ENCODE peak calls at places on chromosomes 11 and 22, in nine cellular contexts. V is stimulated activated CD4-positive, alpha-beta T cell treated with anti-CD3 and anti-CD28 coated beads, Interleukin-1b, Interleukin-23, amount 100 ng/mL, for 1 hour; W is endothelial cell; G is HEK293T; K is activated T-cell treated with anti-CD3 and anti-CD28 coated beads, Interleukin-2, amount 50 U/mL, for 72 hours; E is heart right ventricle; A is posterior vena cava; Y is iris pigment epithelial cell; Z is amniotic stem cell. B is an unnamed sample.

GRCh38 chr11:10556590-10556989 is 11.9 kb downstream of the LYVE1 start:
- DNase-seq in V (no peak), W (no peak), G (no peak), K (no peak), E (no peak), A (no peak), Y (no peak), Z (no peak), B (no peak)

GRCh38 chr11:105448703-105449079 is 161.2 kb upstream of the GRIA4 start:
- DNase-seq in V (no peak), W (no peak), G (no peak), K (no peak), E (no peak), A (no peak), Y (no peak), Z (no peak), B (no peak)

GRCh38 chr11:120215634-120216033 is 4.8 kb downstream of the OAF start:
- DNase-seq in V (no peak), W (no peak), G (no peak), K (no peak), E (no peak), A (peak), Y (peak), Z (no peak), B (no peak)

GRCh38 chr11:102305352-102306047 is 11.8 kb upstream of the BIRC3 start:
- DNase-seq in V (no peak), W (no peak), G (no peak), K (no peak), E (no peak), A (no peak), Y (no peak), Z (no peak), B (no peak)

GRCh38 chr22:41290262-41291221 is 4.6 kb upstream of the RANGAP1 start:
- DNase-seq in V (no peak), W (no peak), G (no peak), K (no peak), E (no peak), A (no peak), Y (peak), Z (no peak), B (no peak)

GRCh38 chr11:96341237-96342130 is 1.5 kb downstream of the MAML2 start:
- DNase-seq in V (no peak), W (peak), G (no peak), K (peak), E (peak), A (peak), Y (peak), Z (no peak), B (no peak)

GRCh38 chr11:30991802-30992512 is 377.6 kb downstream of the DCDC1 start:
- DNase-seq in V (no peak), W (no peak), G (no peak), K (no peak), E (no peak), A (no peak), Y (no peak), Z (no peak), B (no peak)

GRCh38 chr22:17823226-17823625 is 49.0 kb upstream of the BID start:
- DNase-seq in V (no peak), W (no peak), G (no peak), K (no peak), E (no peak), A (no peak), Y (no peak), Z (no peak), B (no peak)

GRCh38 chr11:44621784-44622183 is 56.3 kb downstream of the CD82 start:
- DNase-seq in V (no peak), W (peak), G (no peak), K (no peak), E (no peak), A (peak), Y (no peak), Z (no peak), B (no peak)

GRCh38 chr11:96257972-96258951 is 84.7 kb downstream of the MAML2 start:
- DNase-seq in V (no peak), W (no peak), G (no peak), K (peak), E (no peak), A (no peak), Y (peak), Z (no peak), B (no peak)

GRCh38 chr11:45091563-45092392 is 54.7 kb upstream of the PRDM11 start:
- DNase-seq in V (no peak), W (peak), G (no peak), K (no peak), E (peak), A (no peak), Y (no peak), Z (no peak), B (no peak)

B was measured in NCI-H510A treated with DMSO at 0.1 percent for 48 hours.